ENCODE peak calls at places on chromosome 6, in nine cellular contexts. One of them, this sample, is unnamed.

GRCh38 chr6:70119218-70119835 is 183.6 kb downstream of the COL9A1 start:
- DNase-seq in LoVo: no peak
- DNase-seq in stimulated activated CD4-positive, alpha-beta T cell treated with anti-CD3 and anti-CD28 coated beads, Interleukin-1b, Interleukin-23, amount 100 ng/mL, for 24 hours: no peak
- DNase-seq in M059J: no peak
- DNase-seq in stimulated activated CD8-positive, alpha-beta memory T cell treated with anti-CD3 and anti-CD28 coated beads, Interleukin-15, amount 100 ng/mL, for 1 hour: no peak
- DNase-seq in pulmonary artery endothelial cell: no peak
- DNase-seq in AG08395: no peak
- DNase-seq in activated naive CD4-positive, alpha-beta T cell: no peak
- DNase-seq in uterus: no peak
- DNase-seq in this sample: no peak

GRCh38 chr6:149951096-149951495 is 9.3 kb downstream of the ULBP2 start:
- DNase-seq in stimulated activated CD4-positive, alpha-beta T cell treated with anti-CD3 and anti-CD28 coated beads, Interleukin-1b, Interleukin-23, amount 100 ng/mL, for 24 hours: no peak
- DNase-seq in AG08395: no peak
- DNase-seq in activated naive CD4-positive, alpha-beta T cell: no peak
- DNase-seq in uterus: no peak
- DNase-seq in M059J: no peak
- DNase-seq in stimulated activated CD8-positive, alpha-beta memory T cell treated with anti-CD3 and anti-CD28 coated beads, Interleukin-15, amount 100 ng/mL, for 1 hour: no peak
- DNase-seq in pulmonary artery endothelial cell: no peak
- DNase-seq in LoVo: no peak
- DNase-seq in this sample: no peak

GRCh38 chr6:111841822-111842221 is 31.4 kb downstream of the FYN start:
- DNase-seq in stimulated activated CD8-positive, alpha-beta memory T cell treated with anti-CD3 and anti-CD28 coated beads, Interleukin-15, amount 100 ng/mL, for 1 hour: no peak
- DNase-seq in LoVo: no peak
- DNase-seq in M059J: peak
- DNase-seq in uterus: no peak
- DNase-seq in pulmonary artery endothelial cell: no peak
- DNase-seq in activated naive CD4-positive, alpha-beta T cell: no peak
- DNase-seq in stimulated activated CD4-positive, alpha-beta T cell treated with anti-CD3 and anti-CD28 coated beads, Interleukin-1b, Interleukin-23, amount 100 ng/mL, for 24 hours: no peak
- DNase-seq in AG08395: no peak
- DNase-seq in this sample: no peak

GRCh38 chr6:33815854-33816253 is 12.1 kb upstream of the MLN start:
- DNase-seq in uterus: no peak
- DNase-seq in stimulated activated CD4-positive, alpha-beta T cell treated with anti-CD3 and anti-CD28 coated beads, Interleukin-1b, Interleukin-23, amount 100 ng/mL, for 24 hours: no peak
- DNase-seq in M059J: peak
- DNase-seq in pulmonary artery endothelial cell: no peak
- DNase-seq in AG08395: peak
- DNase-seq in LoVo: no peak
- DNase-seq in activated naive CD4-positive, alpha-beta T cell: no peak
- DNase-seq in stimulated activated CD8-positive, alpha-beta memory T cell treated with anti-CD3 and anti-CD28 coated beads, Interleukin-15, amount 100 ng/mL, for 1 hour: no peak
- DNase-seq in this sample: peak

GRCh38 chr6:158892266-158892665 is 73.1 kb upstream of the EZR start:
- DNase-seq in stimulated activated CD8-positive, alpha-beta memory T cell treated with anti-CD3 and anti-CD28 coated beads, Interleukin-15, amount 100 ng/mL, for 1 hour: no peak
- DNase-seq in stimulated activated CD4-positive, alpha-beta T cell treated with anti-CD3 and anti-CD28 coated beads, Interleukin-1b, Interleukin-23, amount 100 ng/mL, for 24 hours: no peak
- DNase-seq in pulmonary artery endothelial cell: no peak
- DNase-seq in M059J: no peak
- DNase-seq in uterus: no peak
- DNase-seq in LoVo: no peak
- DNase-seq in activated naive CD4-positive, alpha-beta T cell: no peak
- DNase-seq in AG08395: no peak
- DNase-seq in this sample: no peak

GRCh38 chr6:160141001-160141726 is 19.5 kb downstream of the SLC22A1 start:
- DNase-seq in AG08395: peak
- DNase-seq in activated naive CD4-positive, alpha-beta T cell: no peak
- DNase-seq in stimulated activated CD8-positive, alpha-beta memory T cell treated with anti-CD3 and anti-CD28 coated beads, Interleukin-15, amount 100 ng/mL, for 1 hour: no peak
- DNase-seq in M059J: peak
- DNase-seq in stimulated activated CD4-positive, alpha-beta T cell treated with anti-CD3 and anti-CD28 coated beads, Interleukin-1b, Interleukin-23, amount 100 ng/mL, for 24 hours: no peak
- DNase-seq in uterus: no peak
- DNase-seq in LoVo: no peak
- DNase-seq in pulmonary artery endothelial cell: no peak
- DNase-seq in this sample: peak

GRCh38 chr6:30839666-30840065 is 44.7 kb upstream of the DDR1 start:
- DNase-seq in activated naive CD4-positive, alpha-beta T cell: no peak
- DNase-seq in AG08395: no peak
- DNase-seq in stimulated activated CD4-positive, alpha-beta T cell treated with anti-CD3 and anti-CD28 coated beads, Interleukin-1b, Interleukin-23, amount 100 ng/mL, for 24 hours: no peak
- DNase-seq in stimulated activated CD8-positive, alpha-beta memory T cell treated with anti-CD3 and anti-CD28 coated beads, Interleukin-15, amount 100 ng/mL, for 1 hour: no peak
- DNase-seq in pulmonary artery endothelial cell: no peak
- DNase-seq in M059J: no peak
- DNase-seq in uterus: no peak
- DNase-seq in LoVo: peak
- DNase-seq in this sample: no peak

GRCh38 chr6:111737065-111737521 is 131.4 kb upstream of the TRAF3IP2 start:
- DNase-seq in M059J: peak
- DNase-seq in stimulated activated CD8-positive, alpha-beta memory T cell treated with anti-CD3 and anti-CD28 coated beads, Interleukin-15, amount 100 ng/mL, for 1 hour: no peak
- DNase-seq in uterus: no peak
- DNase-seq in LoVo: no peak
- DNase-seq in activated naive CD4-positive, alpha-beta T cell: no peak
- DNase-seq in pulmonary artery endothelial cell: no peak
- DNase-seq in stimulated activated CD4-positive, alpha-beta T cell treated with anti-CD3 and anti-CD28 coated beads, Interleukin-1b, Interleukin-23, amount 100 ng/mL, for 24 hours: no peak
- DNase-seq in AG08395: peak
- DNase-seq in this sample: no peak

GRCh38 chr6:126020305-126021050 is 34.1 kb downstream of the TRMT11 start:
- DNase-seq in stimulated activated CD4-positive, alpha-beta T cell treated with anti-CD3 and anti-CD28 coated beads, Interleukin-1b, Interleukin-23, amount 100 ng/mL, for 24 hours: no peak
- DNase-seq in M059J: peak
- DNase-seq in pulmonary artery endothelial cell: no peak
- DNase-seq in uterus: no peak
- DNase-seq in stimulated activated CD8-positive, alpha-beta memory T cell treated with anti-CD3 and anti-CD28 coated beads, Interleukin-15, amount 100 ng/mL, for 1 hour: no peak
- DNase-seq in activated naive CD4-positive, alpha-beta T cell: no peak
- DNase-seq in LoVo: no peak
- DNase-seq in AG08395: no peak
- DNase-seq in this sample: no peak

GRCh38 chr6:126180585-126180984 is 159.3 kb upstream of the CENPW start:
- DNase-seq in pulmonary artery endothelial cell: no peak
- DNase-seq in AG08395: peak
- DNase-seq in activated naive CD4-positive, alpha-beta T cell: no peak
- DNase-seq in LoVo: peak
- DNase-seq in uterus: no peak
- DNase-seq in stimulated activated CD4-positive, alpha-beta T cell treated with anti-CD3 and anti-CD28 coated beads, Interleukin-1b, Interleukin-23, amount 100 ng/mL, for 24 hours: peak
- DNase-seq in stimulated activated CD8-positive, alpha-beta memory T cell treated with anti-CD3 and anti-CD28 coated beads, Interleukin-15, amount 100 ng/mL, for 1 hour: no peak
- DNase-seq in M059J: peak
- DNase-seq in this sample: no peak

GRCh38 chr6:40537446-40537845 is 49.7 kb downstream of the LRFN2 start:
- DNase-seq in M059J: no peak
- DNase-seq in AG08395: no peak
- DNase-seq in activated naive CD4-positive, alpha-beta T cell: no peak
- DNase-seq in stimulated activated CD8-positive, alpha-beta memory T cell treated with anti-CD3 and anti-CD28 coated beads, Interleukin-15, amount 100 ng/mL, for 1 hour: no peak
- DNase-seq in pulmonary artery endothelial cell: no peak
- DNase-seq in LoVo: no peak
- DNase-seq in stimulated activated CD4-positive, alpha-beta T cell treated with anti-CD3 and anti-CD28 coated beads, Interleukin-1b, Interleukin-23, amount 100 ng/mL, for 24 hours: no peak
- DNase-seq in uterus: no peak
- DNase-seq in this sample: no peak

GRCh38 chr6:79646006-79646405 is 14.9 kb downstream of the SH3BGRL2 start:
- DNase-seq in stimulated activated CD8-positive, alpha-beta memory T cell treated with anti-CD3 and anti-CD28 coated beads, Interleukin-15, amount 100 ng/mL, for 1 hour: no peak
- DNase-seq in uterus: no peak
- DNase-seq in M059J: no peak
- DNase-seq in LoVo: no peak
- DNase-seq in activated naive CD4-positive, alpha-beta T cell: no peak
- DNase-seq in pulmonary artery endothelial cell: no peak
- DNase-seq in stimulated activated CD4-positive, alpha-beta T cell treated with anti-CD3 and anti-CD28 coated beads, Interleukin-1b, Interleukin-23, amount 100 ng/mL, for 24 hours: no peak
- DNase-seq in AG08395: no peak
- DNase-seq in this sample: peak

GRCh38 chr6:143940011-143940597 is 68.0 kb downstream of the PLAGL1 start:
- DNase-seq in stimulated activated CD4-positive, alpha-beta T cell treated with anti-CD3 and anti-CD28 coated beads, Interleukin-1b, Interleukin-23, amount 100 ng/mL, for 24 hours: peak
- DNase-seq in uterus: peak
- DNase-seq in pulmonary artery endothelial cell: no peak
- DNase-seq in M059J: peak
- DNase-seq in AG08395: peak
- DNase-seq in stimulated activated CD8-positive, alpha-beta memory T cell treated with anti-CD3 and anti-CD28 coated beads, Interleukin-15, amount 100 ng/mL, for 1 hour: peak
- DNase-seq in activated naive CD4-positive, alpha-beta T cell: no peak
- DNase-seq in LoVo: peak
- DNase-seq in this sample: peak

GRCh38 chr6:154478021-154478651 is 32.3 kb downstream of the CNKSR3 start:
- DNase-seq in stimulated activated CD4-positive, alpha-beta T cell treated with anti-CD3 and anti-CD28 coated beads, Interleukin-1b, Interleukin-23, amount 100 ng/mL, for 24 hours: no peak
- DNase-seq in pulmonary artery endothelial cell: no peak
- DNase-seq in AG08395: no peak
- DNase-seq in stimulated activated CD8-positive, alpha-beta memory T cell treated with anti-CD3 and anti-CD28 coated beads, Interleukin-15, amount 100 ng/mL, for 1 hour: no peak
- DNase-seq in M059J: peak
- DNase-seq in LoVo: no peak
- DNase-seq in activated naive CD4-positive, alpha-beta T cell: no peak
- DNase-seq in uterus: no peak
- DNase-seq in this sample: peak

GRCh38 chr6:125124250-125124777 is 29.3 kb upstream of the TPD52L1 start:
- DNase-seq in M059J: peak
- DNase-seq in LoVo: peak
- DNase-seq in stimulated activated CD8-positive, alpha-beta memory T cell treated with anti-CD3 and anti-CD28 coated beads, Interleukin-15, amount 100 ng/mL, for 1 hour: no peak
- DNase-seq in AG08395: no peak
- DNase-seq in pulmonary artery endothelial cell: no peak
- DNase-seq in activated naive CD4-positive, alpha-beta T cell: no peak
- DNase-seq in stimulated activated CD4-positive, alpha-beta T cell treated with anti-CD3 and anti-CD28 coated beads, Interleukin-1b, Interleukin-23, amount 100 ng/mL, for 24 hours: no peak
- DNase-seq in uterus: no peak
- DNase-seq in this sample: no peak

GRCh38 chr6:26224547-26224912 is 137.3 kb downstream of the HFE start:
- DNase-seq in uterus: no peak
- DNase-seq in AG08395: no peak
- DNase-seq in M059J: no peak
- DNase-seq in activated naive CD4-positive, alpha-beta T cell: no peak
- DNase-seq in stimulated activated CD4-positive, alpha-beta T cell treated with anti-CD3 and anti-CD28 coated beads, Interleukin-1b, Interleukin-23, amount 100 ng/mL, for 24 hours: no peak
- DNase-seq in pulmonary artery endothelial cell: no peak
- DNase-seq in LoVo: no peak
- DNase-seq in stimulated activated CD8-positive, alpha-beta memory T cell treated with anti-CD3 and anti-CD28 coated beads, Interleukin-15, amount 100 ng/mL, for 1 hour: no peak
- DNase-seq in this sample: no peak

GRCh38 chr6:13362432-13362831 is 34.1 kb upstream of the TBC1D7 start:
- DNase-seq in LoVo: no peak
- DNase-seq in stimulated activated CD8-positive, alpha-beta memory T cell treated with anti-CD3 and anti-CD28 coated beads, Interleukin-15, amount 100 ng/mL, for 1 hour: no peak
- DNase-seq in AG08395: no peak
- DNase-seq in uterus: no peak
- DNase-seq in M059J: peak
- DNase-seq in stimulated activated CD4-positive, alpha-beta T cell treated with anti-CD3 and anti-CD28 coated beads, Interleukin-1b, Interleukin-23, amount 100 ng/mL, for 24 hours: no peak
- DNase-seq in activated naive CD4-positive, alpha-beta T cell: no peak
- DNase-seq in pulmonary artery endothelial cell: no peak
- DNase-seq in this sample: no peak

GRCh38 chr6:111230351-111231077 is 143.2 kb downstream of the SLC16A10 start:
- DNase-seq in stimulated activated CD4-positive, alpha-beta T cell treated with anti-CD3 and anti-CD28 coated beads, Interleukin-1b, Interleukin-23, amount 100 ng/mL, for 24 hours: no peak
- DNase-seq in AG08395: peak
- DNase-seq in stimulated activated CD8-positive, alpha-beta memory T cell treated with anti-CD3 and anti-CD28 coated beads, Interleukin-15, amount 100 ng/mL, for 1 hour: no peak
- DNase-seq in LoVo: no peak
- DNase-seq in uterus: no peak
- DNase-seq in M059J: peak
- DNase-seq in pulmonary artery endothelial cell: no peak
- DNase-seq in activated naive CD4-positive, alpha-beta T cell: no peak
- DNase-seq in this sample: no peak

GRCh38 chr6:10030942-10031537 is 383.8 kb downstream of the TFAP2A start:
- DNase-seq in pulmonary artery endothelial cell: no peak
- DNase-seq in AG08395: peak
- DNase-seq in uterus: no peak
- DNase-seq in M059J: peak
- DNase-seq in LoVo: peak
- DNase-seq in stimulated activated CD8-positive, alpha-beta memory T cell treated with anti-CD3 and anti-CD28 coated beads, Interleukin-15, amount 100 ng/mL, for 1 hour: no peak
- DNase-seq in stimulated activated CD4-positive, alpha-beta T cell treated with anti-CD3 and anti-CD28 coated beads, Interleukin-1b, Interleukin-23, amount 100 ng/mL, for 24 hours: no peak
- DNase-seq in activated naive CD4-positive, alpha-beta T cell: no peak
- DNase-seq in this sample: no peak

GRCh38 chr6:112400282-112400681 is 53.2 kb downstream of the RFPL4B start:
- DNase-seq in M059J: no peak
- DNase-seq in stimulated activated CD8-positive, alpha-beta memory T cell treated with anti-CD3 and anti-CD28 coated beads, Interleukin-15, amount 100 ng/mL, for 1 hour: no peak
- DNase-seq in activated naive CD4-positive, alpha-beta T cell: no peak
- DNase-seq in stimulated activated CD4-positive, alpha-beta T cell treated with anti-CD3 and anti-CD28 coated beads, Interleukin-1b, Interleukin-23, amount 100 ng/mL, for 24 hours: no peak
- DNase-seq in pulmonary artery endothelial cell: no peak
- DNase-seq in LoVo: no peak
- DNase-seq in AG08395: no peak
- DNase-seq in uterus: no peak
- DNase-seq in this sample: no peak

GRCh38 chr6:137387365-137387764 is 106.8 kb downstream of the OLIG3 start:
- DNase-seq in pulmonary artery endothelial cell: no peak
- DNase-seq in stimulated activated CD8-positive, alpha-beta memory T cell treated with anti-CD3 and anti-CD28 coated beads, Interleukin-15, amount 100 ng/mL, for 1 hour: no peak
- DNase-seq in uterus: no peak
- DNase-seq in M059J: no peak
- DNase-seq in stimulated activated CD4-positive, alpha-beta T cell treated with anti-CD3 and anti-CD28 coated beads, Interleukin-1b, Interleukin-23, amount 100 ng/mL, for 24 hours: no peak
- DNase-seq in AG08395: no peak
- DNase-seq in LoVo: peak
- DNase-seq in activated naive CD4-positive, alpha-beta T cell: no peak
- DNase-seq in this sample: peak

GRCh38 chr6:136962661-136963060 is 40.6 kb downstream of the SLC35D3 start:
- DNase-seq in stimulated activated CD4-positive, alpha-beta T cell treated with anti-CD3 and anti-CD28 coated beads, Interleukin-1b, Interleukin-23, amount 100 ng/mL, for 24 hours: no peak
- DNase-seq in activated naive CD4-positive, alpha-beta T cell: no peak
- DNase-seq in AG08395: no peak
- DNase-seq in M059J: peak
- DNase-seq in pulmonary artery endothelial cell: peak
- DNase-seq in LoVo: peak
- DNase-seq in stimulated activated CD8-positive, alpha-beta memory T cell treated with anti-CD3 and anti-CD28 coated beads, Interleukin-15, amount 100 ng/mL, for 1 hour: no peak
- DNase-seq in uterus: no peak
- DNase-seq in this sample: no peak

GRCh38 chr6:90695316-90695715 is 108.4 kb upstream of the MAP3K7 start:
- DNase-seq in M059J: no peak
- DNase-seq in LoVo: no peak
- DNase-seq in AG08395: no peak
- DNase-seq in pulmonary artery endothelial cell: no peak
- DNase-seq in stimulated activated CD4-positive, alpha-beta T cell treated with anti-CD3 and anti-CD28 coated beads, Interleukin-1b, Interleukin-23, amount 100 ng/mL, for 24 hours: no peak
- DNase-seq in activated naive CD4-positive, alpha-beta T cell: no peak
- DNase-seq in stimulated activated CD8-positive, alpha-beta memory T cell treated with anti-CD3 and anti-CD28 coated beads, Interleukin-15, amount 100 ng/mL, for 1 hour: no peak
- DNase-seq in uterus: no peak
- DNase-seq in this sample: no peak

GRCh38 chr6:134217516-134218140 is 100.3 kb downstream of the SGK1 start:
- DNase-seq in AG08395: peak
- DNase-seq in LoVo: no peak
- DNase-seq in stimulated activated CD4-positive, alpha-beta T cell treated with anti-CD3 and anti-CD28 coated beads, Interleukin-1b, Interleukin-23, amount 100 ng/mL, for 24 hours: no peak
- DNase-seq in M059J: peak
- DNase-seq in activated naive CD4-positive, alpha-beta T cell: no peak
- DNase-seq in stimulated activated CD8-positive, alpha-beta memory T cell treated with anti-CD3 and anti-CD28 coated beads, Interleukin-15, amount 100 ng/mL, for 1 hour: no peak
- DNase-seq in pulmonary artery endothelial cell: no peak
- DNase-seq in uterus: no peak
- DNase-seq in this sample: no peak

GRCh38 chr6:170291271-170292110 is 613 bp upstream of the DLL1 start:
- DNase-seq in uterus: peak
- DNase-seq in M059J: peak
- DNase-seq in AG08395: no peak
- DNase-seq in LoVo: no peak
- DNase-seq in stimulated activated CD8-positive, alpha-beta memory T cell treated with anti-CD3 and anti-CD28 coated beads, Interleukin-15, amount 100 ng/mL, for 1 hour: no peak
- DNase-seq in stimulated activated CD4-positive, alpha-beta T cell treated with anti-CD3 and anti-CD28 coated beads, Interleukin-1b, Interleukin-23, amount 100 ng/mL, for 24 hours: no peak
- DNase-seq in pulmonary artery endothelial cell: no peak
- DNase-seq in activated naive CD4-positive, alpha-beta T cell: no peak
- DNase-seq in this sample: peak

GRCh38 chr6:117344444-117345291 is 79.3 kb downstream of the VGLL2 start:
- DNase-seq in stimulated activated CD8-positive, alpha-beta memory T cell treated with anti-CD3 and anti-CD28 coated beads, Interleukin-15, amount 100 ng/mL, for 1 hour: no peak
- DNase-seq in pulmonary artery endothelial cell: no peak
- DNase-seq in LoVo: no peak
- DNase-seq in AG08395: no peak
- DNase-seq in activated naive CD4-positive, alpha-beta T cell: no peak
- DNase-seq in M059J: no peak
- DNase-seq in uterus: no peak
- DNase-seq in stimulated activated CD4-positive, alpha-beta T cell treated with anti-CD3 and anti-CD28 coated beads, Interleukin-1b, Interleukin-23, amount 100 ng/mL, for 24 hours: no peak
- DNase-seq in this sample: no peak

GRCh38 chr6:139635401-139636130 is 261.1 kb upstream of the CITED2 start:
- DNase-seq in stimulated activated CD4-positive, alpha-beta T cell treated with anti-CD3 and anti-CD28 coated beads, Interleukin-1b, Interleukin-23, amount 100 ng/mL, for 24 hours: no peak
- DNase-seq in AG08395: no peak
- DNase-seq in M059J: no peak
- DNase-seq in activated naive CD4-positive, alpha-beta T cell: no peak
- DNase-seq in LoVo: no peak
- DNase-seq in stimulated activated CD8-positive, alpha-beta memory T cell treated with anti-CD3 and anti-CD28 coated beads, Interleukin-15, amount 100 ng/mL, for 1 hour: no peak
- DNase-seq in uterus: no peak
- DNase-seq in pulmonary artery endothelial cell: no peak
- DNase-seq in this sample: no peak

GRCh38 chr6:150069707-150070106 is 786 bp upstream of the ULBP3 start:
- DNase-seq in AG08395: no peak
- DNase-seq in activated naive CD4-positive, alpha-beta T cell: no peak
- DNase-seq in stimulated activated CD8-positive, alpha-beta memory T cell treated with anti-CD3 and anti-CD28 coated beads, Interleukin-15, amount 100 ng/mL, for 1 hour: no peak
- DNase-seq in M059J: no peak
- DNase-seq in stimulated activated CD4-positive, alpha-beta T cell treated with anti-CD3 and anti-CD28 coated beads, Interleukin-1b, Interleukin-23, amount 100 ng/mL, for 24 hours: no peak
- DNase-seq in pulmonary artery endothelial cell: no peak
- DNase-seq in LoVo: no peak
- DNase-seq in uterus: no peak
- DNase-seq in this sample: no peak